ENCODE peak calls at places on chromosomes 13 and 19, in ten cellular contexts. One of them, this sample, is unnamed.

GRCh38 chr13:113324336-113324882 is 27.4 kb downstream of the LAMP1 start:
- DNase-seq in cardiac fibroblast: no peak
- DNase-seq in SHP77: no peak
- DNase-seq in brain microvascular endothelial cell: no peak
- DNase-seq in lower leg skin: no peak
- DNase-seq in upper lobe of right lung: no peak
- DNase-seq in KG1: no peak
- DNase-seq in HT1080: no peak
- DNase-seq in astrocyte of the hippocampus: no peak
- DNase-seq in NCI-H2107: no peak
- DNase-seq in this sample: no peak

GRCh38 chr19:18049390-18049789 is 37.3 kb downstream of the IL12RB1 start:
- DNase-seq in cardiac fibroblast: peak
- DNase-seq in brain microvascular endothelial cell: peak
- DNase-seq in HT1080: no peak
- DNase-seq in upper lobe of right lung: peak
- DNase-seq in astrocyte of the hippocampus: peak
- DNase-seq in lower leg skin: peak
- DNase-seq in KG1: no peak
- DNase-seq in SHP77: peak
- DNase-seq in NCI-H2107: no peak
- DNase-seq in this sample: no peak

GRCh38 chr13:99357149-99357596 is 50.0 kb upstream of the GPR183 start:
- DNase-seq in lower leg skin: peak
- DNase-seq in NCI-H2107: no peak
- DNase-seq in astrocyte of the hippocampus: peak
- DNase-seq in HT1080: peak
- DNase-seq in SHP77: no peak
- DNase-seq in KG1: no peak
- DNase-seq in upper lobe of right lung: no peak
- DNase-seq in brain microvascular endothelial cell: peak
- DNase-seq in cardiac fibroblast: peak
- DNase-seq in this sample: no peak

GRCh38 chr13:113564331-113565023 is 20.1 kb upstream of the TFDP1 start:
- DNase-seq in KG1: no peak
- DNase-seq in SHP77: no peak
- DNase-seq in cardiac fibroblast: no peak
- DNase-seq in upper lobe of right lung: peak
- DNase-seq in NCI-H2107: no peak
- DNase-seq in HT1080: no peak
- DNase-seq in lower leg skin: peak
- DNase-seq in astrocyte of the hippocampus: no peak
- DNase-seq in brain microvascular endothelial cell: no peak
- DNase-seq in this sample: no peak

GRCh38 chr13:61339054-61339621 is 76.5 kb downstream of the PCDH20 start:
- DNase-seq in lower leg skin: no peak
- DNase-seq in brain microvascular endothelial cell: no peak
- DNase-seq in KG1: no peak
- DNase-seq in NCI-H2107: no peak
- DNase-seq in cardiac fibroblast: no peak
- DNase-seq in upper lobe of right lung: no peak
- DNase-seq in SHP77: no peak
- DNase-seq in HT1080: no peak
- DNase-seq in astrocyte of the hippocampus: peak
- DNase-seq in this sample: no peak

GRCh38 chr13:42999491-42999890 is 7.5 kb upstream of the EPSTI1 start:
- DNase-seq in astrocyte of the hippocampus: no peak
- DNase-seq in cardiac fibroblast: no peak
- DNase-seq in NCI-H2107: no peak
- DNase-seq in lower leg skin: no peak
- DNase-seq in SHP77: no peak
- DNase-seq in brain microvascular endothelial cell: no peak
- DNase-seq in KG1: no peak
- DNase-seq in upper lobe of right lung: no peak
- DNase-seq in HT1080: no peak
- DNase-seq in this sample: no peak

GRCh38 chr19:15288146-15288963 is 44.0 kb downstream of the BRD4 start:
- DNase-seq in lower leg skin: no peak
- DNase-seq in HT1080: no peak
- DNase-seq in brain microvascular endothelial cell: no peak
- DNase-seq in SHP77: peak
- DNase-seq in KG1: no peak
- DNase-seq in NCI-H2107: peak
- DNase-seq in cardiac fibroblast: no peak
- DNase-seq in astrocyte of the hippocampus: peak
- DNase-seq in upper lobe of right lung: no peak
- DNase-seq in this sample: no peak

GRCh38 chr13:104648291-104648690 is 1582.1 kb upstream of the SLC10A2 start:
- DNase-seq in brain microvascular endothelial cell: no peak
- DNase-seq in SHP77: peak
- DNase-seq in astrocyte of the hippocampus: no peak
- DNase-seq in NCI-H2107: no peak
- DNase-seq in lower leg skin: no peak
- DNase-seq in upper lobe of right lung: no peak
- DNase-seq in KG1: no peak
- DNase-seq in cardiac fibroblast: no peak
- DNase-seq in HT1080: no peak
- DNase-seq in this sample: no peak

GRCh38 chr13:44815507-44816074 is 173.7 kb downstream of the NUFIP1 start:
- DNase-seq in NCI-H2107: no peak
- DNase-seq in SHP77: no peak
- DNase-seq in upper lobe of right lung: no peak
- DNase-seq in HT1080: peak
- DNase-seq in brain microvascular endothelial cell: peak
- DNase-seq in cardiac fibroblast: peak
- DNase-seq in astrocyte of the hippocampus: peak
- DNase-seq in lower leg skin: peak
- DNase-seq in KG1: no peak
- DNase-seq in this sample: no peak

GRCh38 chr13:108325863-108326262 is 56.3 kb downstream of the TNFSF13B start:
- DNase-seq in NCI-H2107: no peak
- DNase-seq in SHP77: no peak
- DNase-seq in astrocyte of the hippocampus: no peak
- DNase-seq in lower leg skin: no peak
- DNase-seq in cardiac fibroblast: no peak
- DNase-seq in HT1080: no peak
- DNase-seq in brain microvascular endothelial cell: no peak
- DNase-seq in KG1: no peak
- DNase-seq in upper lobe of right lung: no peak
- DNase-seq in this sample: no peak

GRCh38 chr13:111210488-111210887 is 95.4 kb downstream of the ARHGEF7 start:
- DNase-seq in KG1: no peak
- DNase-seq in lower leg skin: no peak
- DNase-seq in HT1080: peak
- DNase-seq in cardiac fibroblast: peak
- DNase-seq in astrocyte of the hippocampus: peak
- DNase-seq in SHP77: no peak
- DNase-seq in NCI-H2107: no peak
- DNase-seq in upper lobe of right lung: peak
- DNase-seq in brain microvascular endothelial cell: peak
- DNase-seq in this sample: no peak

GRCh38 chr13:67100723-67101122 is 129.4 kb downstream of the PCDH9 start:
- DNase-seq in SHP77: no peak
- DNase-seq in lower leg skin: no peak
- DNase-seq in upper lobe of right lung: no peak
- DNase-seq in HT1080: peak
- DNase-seq in cardiac fibroblast: peak
- DNase-seq in brain microvascular endothelial cell: no peak
- DNase-seq in KG1: no peak
- DNase-seq in astrocyte of the hippocampus: peak
- DNase-seq in NCI-H2107: no peak
- DNase-seq in this sample: no peak

GRCh38 chr19:54530866-54531265 is 28.2 kb downstream of the LAIR2 start:
- DNase-seq in upper lobe of right lung: no peak
- DNase-seq in NCI-H2107: no peak
- DNase-seq in KG1: no peak
- DNase-seq in astrocyte of the hippocampus: no peak
- DNase-seq in HT1080: no peak
- DNase-seq in cardiac fibroblast: no peak
- DNase-seq in lower leg skin: no peak
- DNase-seq in SHP77: peak
- DNase-seq in brain microvascular endothelial cell: no peak
- DNase-seq in this sample: no peak

GRCh38 chr13:99227909-99228688 is 27.4 kb downstream of the UBAC2 start:
- DNase-seq in NCI-H2107: no peak
- DNase-seq in KG1: no peak
- DNase-seq in SHP77: no peak
- DNase-seq in lower leg skin: no peak
- DNase-seq in astrocyte of the hippocampus: no peak
- DNase-seq in brain microvascular endothelial cell: no peak
- DNase-seq in upper lobe of right lung: no peak
- DNase-seq in HT1080: no peak
- DNase-seq in cardiac fibroblast: no peak
- DNase-seq in this sample: no peak

GRCh38 chr19:14916848-14917247 is 24.4 kb upstream of the OR7C2 start:
- DNase-seq in astrocyte of the hippocampus: no peak
- DNase-seq in cardiac fibroblast: no peak
- DNase-seq in lower leg skin: no peak
- DNase-seq in brain microvascular endothelial cell: no peak
- DNase-seq in NCI-H2107: no peak
- DNase-seq in upper lobe of right lung: no peak
- DNase-seq in SHP77: no peak
- DNase-seq in HT1080: no peak
- DNase-seq in KG1: no peak
- DNase-seq in this sample: no peak